ENCODE peak calls at places on chromosomes 5 and 9, in ten cellular contexts. V is uterus, I is ovary, F is cardiac muscle cell, S is adipocyte, N is Peyer's patch, M is tibial nerve, Q is fibroblast of lung, K is sigmoid colon, L is breast epithelium. W is an unnamed sample.

GRCh38 chr5:80055491-80056170 is 20.5 kb downstream of the THBS4 start:
- DNase-seq in V (no peak), I (no peak), F (no peak), S (no peak), N (no peak), M (no peak), Q (no peak), K (no peak), L (no peak), W (no peak)

GRCh38 chr5:135997936-135998335 is 30.9 kb upstream of the TGFBI start:
- DNase-seq in V (no peak), I (no peak), F (no peak), S (no peak), N (no peak), M (no peak), Q (no peak), K (no peak), L (no peak), W (peak; percentile 34)

GRCh38 chr9:3768698-3769458 is 243.1 kb upstream of the RFX3 start:
- DNase-seq in V (peak; percentile 52), I (no peak), F (peak; percentile 70), S (peak; percentile 56), N (no peak), M (peak; percentile 21), Q (no peak), K (no peak), L (no peak), W (no peak)

GRCh38 chr5:107670927-107671741 is at the start of gene EFNA5:
- DNase-seq in V (peak; percentile 19), I (peak; percentile 40), F (peak; percentile 63), S (peak; percentile 79), N (no peak), M (peak; percentile 15), Q (peak; percentile 70), K (peak; percentile 77), L (peak; percentile 56), W (peak; percentile 65)

GRCh38 chr5:151651997-151652645 is 34.6 kb downstream of the SPARC start:
- DNase-seq in V (peak; percentile 81), I (peak; percentile 79), F (peak; percentile 85), S (peak; percentile 93), N (peak; percentile 68), M (peak; percentile 88), Q (peak; percentile 66), K (peak; percentile 85), L (peak; percentile 78), W (peak; percentile 92)

GRCh38 chr5:135559342-135559741 is 19.4 kb downstream of the CXCL14 start:
- DNase-seq in V (no peak), I (no peak), F (no peak), S (no peak), N (no peak), M (no peak), Q (no peak), K (peak; percentile 9), L (no peak), W (no peak)

GRCh38 chr9:137373611-137373980 is 49.4 kb downstream of the EXD3 start:
- DNase-seq in V (no peak), I (peak; percentile 6), F (no peak), S (no peak), N (no peak), M (no peak), Q (no peak), K (peak; percentile 48), L (no peak), W (peak; percentile 77)

GRCh38 chr9:92735907-92736600 is 28.6 kb downstream of the BICD2 start:
- DNase-seq in V (no peak), I (no peak), F (no peak), S (no peak), N (no peak), M (no peak), Q (no peak), K (no peak), L (no peak), W (no peak)

GRCh38 chr5:9265391-9266287 is 280.2 kb downstream of the SEMA5A start:
- DNase-seq in V (no peak), I (no peak), F (peak; percentile 77), S (peak; percentile 87), N (no peak), M (no peak), Q (peak; percentile 97), K (no peak), L (peak; percentile 55), W (peak; percentile 11)

GRCh38 chr5:90747693-90748092 is 189.1 kb downstream of the ADGRV1 start:
- DNase-seq in V (no peak), I (no peak), F (no peak), S (no peak), N (no peak), M (no peak), Q (peak; percentile 8), K (no peak), L (no peak), W (peak; percentile 63)

GRCh38 chr5:56516034-56516433 is 282.9 kb upstream of the ANKRD55 start:
- DNase-seq in V (no peak), I (no peak), F (no peak), S (no peak), N (no peak), M (no peak), Q (no peak), K (no peak), L (no peak), W (no peak)

GRCh38 chr5:178123094-178123986 is 7.5 kb upstream of the RMND5B start:
- DNase-seq in V (no peak), I (no peak), F (no peak), S (no peak), N (no peak), M (no peak), Q (no peak), K (no peak), L (peak; percentile 76), W (no peak)

GRCh38 chr5:96852769-96853168 is 23.5 kb upstream of the ERAP2 start:
- DNase-seq in V (no peak), I (no peak), F (no peak), S (peak; percentile 68), N (no peak), M (no peak), Q (peak; percentile 77), K (no peak), L (no peak), W (no peak)

GRCh38 chr9:114159562-114160145 is 4.3 kb downstream of the COL27A1 start:
- DNase-seq in V (no peak), I (no peak), F (no peak), S (no peak), N (no peak), M (no peak), Q (no peak), K (no peak), L (no peak), W (peak; percentile 39)

GRCh38 chr5:178644826-178645545 is 18.1 kb upstream of the CLK4 start:
- DNase-seq in V (no peak), I (no peak), F (peak; percentile 44), S (peak; percentile 20), N (peak; percentile 3), M (no peak), Q (peak; percentile 32), K (no peak), L (no peak), W (no peak)

GRCh38 chr9:89928106-89928505 is 323.3 kb downstream of the GADD45G start:
- DNase-seq in V (no peak), I (no peak), F (no peak), S (no peak), N (no peak), M (no peak), Q (no peak), K (no peak), L (no peak), W (no peak)

GRCh38 chr9:113474372-113474771 is 10.8 kb downstream of the RGS3 start:
- DNase-seq in V (no peak), I (no peak), F (no peak), S (no peak), N (no peak), M (no peak), Q (no peak), K (peak; percentile 67), L (no peak), W (no peak)

GRCh38 chr5:6725448-6725847 is 12.2 kb downstream of the TENT4A start:
- DNase-seq in V (no peak), I (no peak), F (no peak), S (no peak), N (no peak), M (no peak), Q (no peak), K (no peak), L (no peak), W (no peak)
- H3K4me1 ChIP-seq in V (peaks cover 19% of the 10 kb centered on the region), I (peaks cover 31% of the 10 kb centered on the region), F (peaks cover 22% of the 10 kb centered on the region), S (peaks cover 45% of the 10 kb centered on the region), N (peaks cover 42% of the 10 kb centered on the region), M (no peaks in the 10 kb centered on the region), Q (peaks cover 9% of the 10 kb centered on the region), K (peaks cover 58% of the 10 kb centered on the region), L (no peaks in the 10 kb centered on the region), W (peaks cover 17% of the 10 kb centered on the region)

GRCh38 chr9:133676450-133676849 is 40.3 kb downstream of the DBH start:
- DNase-seq in V (no peak), I (no peak), F (peak; percentile 74), S (no peak), N (no peak), M (no peak), Q (no peak), K (no peak), L (no peak), W (no peak)

GRCh38 chr9:133679466-133680051 is 43.4 kb downstream of the DBH start:
- DNase-seq in V (peak; percentile 43), I (peak; percentile 49), F (peak; percentile 42), S (no peak), N (no peak), M (no peak), Q (no peak), K (no peak), L (no peak), W (no peak)

GRCh38 chr9:133680250-133680975 is 44.2 kb downstream of the DBH start:
- DNase-seq in V (no peak), I (no peak), F (no peak), S (no peak), N (no peak), M (no peak), Q (no peak), K (no peak), L (no peak), W (no peak)

GRCh38 chr9:133679056-133679455 is 42.9 kb downstream of the DBH start:
- DNase-seq in V (no peak), I (no peak), F (no peak), S (no peak), N (no peak), M (no peak), Q (no peak), K (no peak), L (no peak), W (no peak)

GRCh38 chr9:133677126-133678010 is 41.2 kb downstream of the DBH start:
- DNase-seq in V (no peak), I (no peak), F (no peak), S (no peak), N (peak; percentile 49), M (no peak), Q (no peak), K (no peak), L (no peak), W (no peak)
- H3K27me3 ChIP-seq in V (no peaks in the 10 kb centered on the region), I (no peaks in the 10 kb centered on the region), F (no peaks in the 10 kb centered on the region), S (peaks cover 48% of the 10 kb centered on the region), N (no peaks in the 10 kb centered on the region), M (no peaks in the 10 kb centered on the region), Q (no peaks in the 10 kb centered on the region), K (no peaks in the 10 kb centered on the region), L (no peaks in the 10 kb centered on the region), W (no peaks in the 10 kb centered on the region)

GRCh38 chr5:72076901-72077300 is 30.4 kb upstream of the MAP1B start:
- DNase-seq in V (no peak), I (no peak), F (no peak), S (no peak), N (no peak), M (no peak), Q (no peak), K (no peak), L (no peak), W (no peak)
- H3K4me3 ChIP-seq in V (no peak overlapping the region), I (no peak overlapping the region), F (no peak overlapping the region), S (no peak overlapping the region), N (no peak overlapping the region), M (no peak overlapping the region), Q (no peak overlapping the region), K (no peak overlapping the region), L (no peak overlapping the region), W (no peak overlapping the region)

GRCh38 chr5:132100672-132101261 is 27.2 kb downstream of the CSF2 start:
- DNase-seq in V (no peak), I (no peak), F (no peak), S (no peak), N (peak; percentile 61), M (no peak), Q (no peak), K (no peak), L (no peak), W (no peak)
- H3K4me1 ChIP-seq in V (no peaks in the 10 kb centered on the region), I (no peaks in the 10 kb centered on the region), F (peaks cover 9% of the 10 kb centered on the region), S (peaks cover 20% of the 10 kb centered on the region), N (peaks cover 9% of the 10 kb centered on the region), M (no peaks in the 10 kb centered on the region), Q (peaks cover 25% of the 10 kb centered on the region), K (peaks cover 10% of the 10 kb centered on the region), L (peaks cover 16% of the 10 kb centered on the region), W (no peaks in the 10 kb centered on the region)

W was measured in neural progenitor cell.